ENCODE peak calls at places on chromosomes 1 and 21, in nine cellular contexts. W, R, S, P, X, F, Z, U and G are unnamed samples.

GRCh38 chr1:210362526-210362925 is 33.8 kb downstream of the HHAT start:
- DNase-seq in R (no peak), S (peak), U (no peak), F (no peak), W (no peak), X (no peak), P (no peak), Z (peak), G (no peak)

GRCh38 chr1:161473363-161473762 is 31.9 kb upstream of the FCGR2A start:
- DNase-seq in X (no peak), U (no peak), W (no peak), P (no peak), F (no peak), R (no peak), S (no peak), Z (no peak), G (peak)

GRCh38 chr1:29749021-29749420 is 512.7 kb downstream of the PTPRU start:
- DNase-seq in X (no peak), R (no peak), P (no peak), F (no peak), U (no peak), Z (peak), W (no peak), S (no peak), G (no peak)

GRCh38 chr1:24541711-24542346 is 14.1 kb upstream of the NCMAP start:
- DNase-seq in U (peak), X (no peak), R (no peak), Z (no peak), P (no peak), F (no peak), W (no peak), S (no peak), G (peak)

GRCh38 chr1:119978018-119978505 is 81.7 kb upstream of the ADAM30 start:
- DNase-seq in X (no peak), P (no peak), Z (no peak), S (no peak), F (no peak), W (no peak), U (no peak), R (no peak), G (no peak)

GRCh38 chr1:150563340-150564038 is 14.3 kb downstream of the ADAMTSL4 start:
- DNase-seq in X (no peak), F (no peak), U (peak), W (peak), S (no peak), R (peak), P (peak), Z (no peak), G (peak)

GRCh38 chr1:100927276-100927675 is 31.4 kb downstream of the SLC30A7 start:
- DNase-seq in S (no peak), P (no peak), U (no peak), F (no peak), X (no peak), Z (no peak), R (no peak), W (no peak), G (no peak)

GRCh38 chr1:15454256-15454655 is 2.3 kb upstream of the CELA2A start:
- DNase-seq in W (no peak), R (no peak), P (no peak), X (no peak), S (peak), U (peak), Z (no peak), F (no peak), G (peak)

GRCh38 chr1:206931709-206932108 is 10.0 kb upstream of the FCMR start:
- DNase-seq in X (no peak), S (no peak), P (no peak), F (no peak), W (no peak), U (no peak), Z (no peak), R (no peak), G (no peak)

GRCh38 chr1:204104331-204105222 is 31.7 kb downstream of the SOX13 start:
- DNase-seq in P (no peak), Z (no peak), S (no peak), W (no peak), X (no peak), R (no peak), F (no peak), U (no peak), G (peak)

GRCh38 chr1:29122987-29123870 is 474 bp downstream of the TMEM200B start:
- DNase-seq in U (no peak), S (no peak), X (no peak), F (peak), P (peak), W (peak), Z (no peak), R (peak), G (no peak)

GRCh38 chr21:30434033-30434631 is 4.1 kb downstream of the KRTAP13-4 start:
- DNase-seq in W (no peak), F (peak), U (peak), S (no peak), R (no peak), Z (no peak), X (no peak), P (no peak), G (peak)

GRCh38 chr1:10873189-10873588 is 76.7 kb upstream of the CASZ1 start:
- DNase-seq in S (no peak), X (peak), U (no peak), F (no peak), W (no peak), Z (no peak), P (no peak), R (no peak), G (peak)

GRCh38 chr1:37043101-37043500 is 8.8 kb upstream of the GRIK3 start:
- DNase-seq in F (no peak), U (no peak), Z (no peak), R (no peak), X (no peak), S (no peak), W (no peak), P (no peak), G (no peak)

GRCh38 chr1:9238134-9238533 is 3.6 kb downstream of the H6PD start:
- DNase-seq in X (no peak), R (no peak), P (no peak), U (peak), W (no peak), S (no peak), Z (no peak), F (no peak), G (no peak)

GRCh38 chr1:61101461-61102440 is 19.4 kb downstream of the NFIA start:
- DNase-seq in U (no peak), S (no peak), Z (no peak), W (no peak), R (no peak), P (no peak), F (no peak), X (no peak), G (no peak)

GRCh38 chr21:46120301-46121285 is 22.7 kb downstream of the COL6A2 start:
- DNase-seq in W (peak), F (no peak), U (peak), X (no peak), Z (peak), R (peak), P (peak), S (no peak), G (no peak)

GRCh38 chr1:10901091-10901893 is 104.8 kb upstream of the CASZ1 start:
- DNase-seq in R (no peak), U (no peak), S (no peak), X (no peak), F (no peak), P (no peak), W (no peak), Z (no peak), G (peak)

GRCh38 chr1:232316864-232317263 is 313.1 kb downstream of the SIPA1L2 start:
- DNase-seq in R (no peak), U (no peak), P (no peak), F (no peak), Z (no peak), W (no peak), S (no peak), X (no peak), G (peak)

GRCh38 chr1:18385239-18385790 is 95.4 kb upstream of the KLHDC7A start:
- DNase-seq in S (no peak), W (no peak), R (no peak), U (peak), Z (no peak), P (peak), X (no peak), F (peak), G (no peak)

GRCh38 chr1:45146833-45147232 is 59.6 kb downstream of the ZSWIM5 start:
- DNase-seq in R (no peak), W (no peak), P (no peak), F (no peak), S (no peak), U (no peak), Z (no peak), X (no peak), G (no peak)

GRCh38 chr1:201020647-201021332 is 2.7 kb downstream of the KIF21B start:
- DNase-seq in Z (no peak), P (no peak), F (no peak), W (no peak), S (no peak), R (no peak), U (peak), X (no peak), G (peak)

GRCh38 chr1:41804176-41804575 is 114.5 kb downstream of the HIVEP3 start:
- DNase-seq in R (no peak), X (no peak), U (no peak), Z (no peak), S (no peak), W (no peak), F (no peak), P (no peak), G (no peak)

GRCh38 chr1:95017775-95018174 is 55.0 kb downstream of the ALG14 start:
- DNase-seq in U (no peak), X (no peak), P (no peak), Z (no peak), F (no peak), W (no peak), S (no peak), R (no peak), G (no peak)

GRCh38 chr1:240539700-240540414 is 72.1 kb downstream of the GREM2 start:
- DNase-seq in R (no peak), W (no peak), F (no peak), P (no peak), Z (no peak), X (no peak), U (no peak), S (no peak), G (no peak)

GRCh38 chr1:206687915-206688442 is 3.3 kb downstream of the MAPKAPK2 start:
- DNase-seq in F (no peak), U (no peak), S (no peak), P (no peak), R (peak), X (no peak), W (no peak), Z (no peak), G (peak)

GRCh38 chr21:35843911-35844667 is 216.2 kb downstream of the SETD4 start:
- DNase-seq in P (no peak), S (no peak), Z (peak), F (no peak), W (no peak), R (no peak), X (no peak), U (no peak), G (peak)

GRCh38 chr21:35838987-35839763 is 221.2 kb downstream of the SETD4 start:
- DNase-seq in U (no peak), R (no peak), F (no peak), Z (no peak), S (no peak), P (no peak), X (no peak), W (no peak), G (no peak)

GRCh38 chr21:35840949-35841348 is 219.4 kb downstream of the SETD4 start:
- DNase-seq in P (no peak), U (no peak), R (no peak), W (no peak), S (no peak), X (no peak), Z (no peak), F (no peak), G (no peak)

GRCh38 chr21:35838350-35838749 is 222.0 kb downstream of the SETD4 start:
- DNase-seq in S (no peak), R (no peak), Z (no peak), X (no peak), W (no peak), F (no peak), U (no peak), P (no peak), G (no peak)

GRCh38 chr21:35840197-35840799 is 220.0 kb downstream of the SETD4 start:
- DNase-seq in W (peak), X (peak), Z (no peak), S (peak), F (peak), U (peak), P (peak), R (peak), G (peak)
- TF ChIP-seq CTCF in W (peak), X (peak), Z (no peak), S (peak), F (peak), U (peak), P (peak), R (peak), G (peak)

GRCh38 chr1:19455353-19455752 is 30.0 kb downstream of the CAPZB start:
- DNase-seq in F (no peak), R (no peak), S (no peak), U (no peak), W (no peak), Z (no peak), P (no peak), X (no peak), G (no peak)

GRCh38 chr1:19458815-19459417 is 26.4 kb downstream of the CAPZB start:
- DNase-seq in S (no peak), U (no peak), R (no peak), X (no peak), Z (no peak), W (no peak), P (no peak), F (no peak), G (no peak)

GRCh38 chr1:19454265-19455198 is 30.8 kb downstream of the CAPZB start:
- DNase-seq in S (no peak), X (no peak), U (no peak), Z (no peak), W (no peak), R (no peak), F (no peak), P (no peak), G (no peak)

GRCh38 chr1:19457555-19457954 is 27.8 kb downstream of the CAPZB start:
- DNase-seq in R (no peak), S (no peak), P (no peak), W (no peak), Z (no peak), U (no peak), X (no peak), F (no peak), G (no peak)

GRCh38 chr1:19456915-19457554 is 28.3 kb downstream of the CAPZB start:
- DNase-seq in U (no peak), Z (no peak), W (no peak), X (no peak), F (no peak), R (no peak), S (no peak), P (no peak), G (no peak)
- TF ChIP-seq CTCF in U (no peak), Z (no peak), W (no peak), X (no peak), F (no peak), R (no peak), S (no peak), P (no peak), G (no peak)

GRCh38 chr21:32580949-32581348 is 4.4 kb downstream of the TCP10L start:
- DNase-seq in R (no peak), X (no peak), W (no peak), S (no peak), F (no peak), Z (peak), P (no peak), U (no peak), G (no peak)

GRCh38 chr21:32574946-32575925 is 10.1 kb downstream of the TCP10L start:
- DNase-seq in U (no peak), S (no peak), X (no peak), P (no peak), F (no peak), W (no peak), R (no peak), Z (peak), G (no peak)

GRCh38 chr21:32576011-32576410 is 9.3 kb downstream of the TCP10L start:
- DNase-seq in P (no peak), S (no peak), U (no peak), F (no peak), R (no peak), W (no peak), X (no peak), Z (peak), G (no peak)

GRCh38 chr21:32581732-32582131 is 3.6 kb downstream of the TCP10L start:
- DNase-seq in X (no peak), Z (peak), U (no peak), S (no peak), R (no peak), P (no peak), F (no peak), W (no peak), G (no peak)

DNA sequence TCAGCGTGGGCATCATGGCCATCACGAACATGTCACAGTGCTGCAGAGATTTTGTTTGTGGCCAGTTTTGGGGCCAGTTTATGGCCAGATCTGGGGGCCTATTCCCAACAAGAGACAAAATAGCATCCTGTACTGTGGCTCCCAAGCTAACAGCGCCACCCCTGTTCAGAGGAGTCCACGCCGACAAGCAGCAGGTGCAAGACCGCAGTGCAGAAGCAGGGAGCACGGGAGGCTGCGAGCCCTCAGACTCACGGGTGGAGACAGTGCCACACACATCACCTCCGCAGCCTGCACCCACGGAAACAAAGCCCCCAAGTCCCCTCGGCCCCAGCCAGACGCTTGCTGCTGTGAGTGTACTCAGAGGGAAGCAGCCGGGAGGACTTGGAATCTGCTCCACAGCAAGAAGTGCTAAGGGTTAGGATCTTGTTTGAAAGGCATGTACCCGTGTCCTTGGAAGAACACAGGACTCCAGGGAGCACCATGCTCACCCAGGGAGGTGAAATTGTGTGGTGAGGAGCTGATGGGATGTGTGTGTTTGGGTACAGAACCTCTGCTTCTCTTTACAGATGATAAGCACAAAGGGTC is 7.1 kb downstream of the TCP10L start:
- DNase-seq in U (peak), F (no peak), S (no peak), X (peak), P (no peak), R (no peak), Z (peak), W (no peak), G (peak)
- TF ChIP-seq CTCF in U (no peak), F (peak), S (peak), X (peak), P (no peak), R (no peak), Z (no peak), W (no peak), G (peak)

GRCh38 chr1:185315364-185316108 is 1.5 kb downstream of the IVNS1ABP start:
- DNase-seq in U (peak), S (no peak), F (no peak), P (no peak), Z (no peak), W (no peak), R (no peak), X (peak), G (no peak)

GRCh38 chr1:185316163-185317033 is 645 bp downstream of the IVNS1ABP start:
- DNase-seq in W (peak), S (peak), F (peak), U (peak), Z (peak), R (peak), P (peak), X (peak), G (peak)

GRCh38 chr1:185318431-185319151 is 1.5 kb upstream of the IVNS1ABP start:
- DNase-seq in X (no peak), P (no peak), Z (no peak), U (no peak), R (no peak), S (no peak), W (no peak), F (no peak), G (no peak)

GRCh38 chr1:185317886-185318310 is 855 bp upstream of the IVNS1ABP start:
- DNase-seq in R (peak), W (no peak), S (no peak), P (no peak), F (no peak), U (peak), X (peak), Z (peak), G (peak)

DNA sequence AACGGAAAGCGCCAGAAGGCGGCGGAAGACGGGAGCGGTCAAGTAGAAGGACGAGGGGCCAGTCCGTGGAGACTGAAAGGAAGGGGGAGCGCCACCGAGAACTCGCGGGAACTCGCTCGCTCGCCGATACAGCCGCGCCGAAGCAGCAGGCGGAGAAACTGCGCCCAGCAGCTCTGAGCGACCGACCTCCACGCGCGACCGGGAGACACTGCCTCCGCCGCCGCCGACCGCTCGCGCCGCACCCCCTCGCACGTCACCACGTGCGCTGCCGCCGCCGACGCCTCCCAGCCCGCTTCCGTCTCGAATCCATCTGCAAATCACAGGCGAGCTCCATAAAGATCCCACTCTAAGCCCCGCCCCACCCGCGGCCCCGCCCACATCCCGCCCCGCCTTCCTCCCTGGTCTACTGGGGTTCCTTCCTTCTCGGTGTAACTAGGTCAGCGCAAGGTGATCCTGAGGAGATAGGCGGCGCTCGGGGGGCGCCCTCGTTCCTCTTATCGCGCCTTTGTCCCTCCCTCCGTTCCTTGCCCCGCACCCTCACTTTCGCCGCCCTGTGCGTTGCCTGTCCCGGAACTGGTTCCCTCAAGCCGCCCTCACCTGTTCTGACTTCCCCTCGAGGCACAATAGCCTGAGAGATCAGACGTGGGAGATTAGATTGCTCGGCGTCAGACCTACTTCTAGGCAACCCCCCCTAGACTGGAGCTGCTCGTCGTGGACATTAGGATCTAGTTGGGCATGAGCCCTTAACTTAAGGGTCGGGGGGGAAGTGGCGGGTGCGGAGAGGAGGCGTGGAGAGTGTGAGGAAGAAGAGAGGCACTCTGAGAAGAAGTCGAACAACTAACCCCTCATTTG is at the start of gene IVNS1ABP:
- DNase-seq in F (peak), U (peak), Z (peak), W (peak), R (peak), P (peak), S (peak), X (peak), G (peak)
- TF ChIP-seq CTCF in F (peak), U (no peak), Z (no peak), W (peak), R (no peak), P (no peak), S (peak), X (peak), G (no peak)

GRCh38 chr21:44296103-44296519 is 3.7 kb upstream of the PFKL start:
- DNase-seq in P (no peak), R (no peak), X (no peak), S (no peak), Z (no peak), F (no peak), U (no peak), W (no peak), G (no peak)

GRCh38 chr21:44296916-44297315 is 2.9 kb upstream of the PFKL start:
- DNase-seq in F (no peak), Z (no peak), W (no peak), U (no peak), X (no peak), R (no peak), P (no peak), S (no peak), G (no peak)

GRCh38 chr21:44298301-44298700 is 1.6 kb upstream of the PFKL start:
- DNase-seq in W (no peak), P (no peak), X (no peak), F (no peak), R (no peak), Z (no peak), U (no peak), S (no peak), G (peak)

GRCh38 chr21:44299085-44299457 is 782 bp upstream of the PFKL start:
- DNase-seq in W (no peak), S (no peak), X (no peak), P (no peak), R (no peak), F (no peak), Z (no peak), U (no peak), G (no peak)

GRCh38 chr21:44297525-44298290 is 2.1 kb upstream of the PFKL start:
- DNase-seq in F (peak), Z (peak), S (peak), X (peak), W (peak), U (peak), R (peak), P (peak), G (peak)
- TF ChIP-seq CTCF in F (peak), Z (no peak), S (peak), X (peak), W (peak), U (peak), R (peak), P (peak), G (peak)

GRCh38 chr1:52748119-52748518 is 21.9 kb downstream of the ZYG11B start:
- DNase-seq in U (no peak), X (no peak), W (no peak), Z (no peak), R (no peak), F (no peak), S (no peak), P (no peak), G (peak)
- TF ChIP-seq CTCF in U (no peak), X (no peak), W (peak), Z (no peak), R (no peak), F (peak), S (peak), P (peak), G (peak)

GRCh38 chr1:185284106-185284505 is 32.9 kb downstream of the IVNS1ABP start:
- DNase-seq in S (no peak), P (no peak), Z (no peak), W (no peak), F (no peak), X (no peak), R (no peak), U (no peak), G (no peak)
- TF ChIP-seq CTCF in S (no peak), P (no peak), Z (no peak), W (no peak), F (no peak), X (no peak), R (no peak), U (no peak), G (no peak)